ENCODE peak calls at places on chromosomes 12 and 14, in four cellular contexts. S is HT-29; R is naive thymus-derived CD4-positive, alpha-beta T cell; W is OCI-LY7. I is an unnamed sample.

GRCh38 chr12:64273527-64274403 is 51.7 kb upstream of the KICS2 start:
- DNase-seq in S (peak), R (peak), W (no peak), I (no peak)

GRCh38 chr12:128180166-128180565 is 86.8 kb upstream of the TMEM132C start:
- DNase-seq in S (no peak), R (no peak), W (peak), I (no peak)

GRCh38 chr12:110344657-110345056 is 58.9 kb downstream of the ANAPC7 start:
- DNase-seq in S (no peak), R (no peak), W (no peak), I (no peak)

GRCh38 chr14:74618078-74618952 is 6.3 kb upstream of the LTBP2 start:
- DNase-seq in S (peak), R (peak), W (peak), I (peak)

GRCh38 chr12:103783744-103784664 is 57.0 kb downstream of the NT5DC3 start:
- DNase-seq in S (no peak), R (no peak), W (no peak), I (no peak)

GRCh38 chr12:82474798-82475184 is 116.5 kb downstream of the METTL25 start:
- DNase-seq in S (no peak), R (no peak), W (no peak), I (no peak)

GRCh38 chr12:56873382-56873781 is 60.8 kb downstream of the SDR9C7 start:
- DNase-seq in S (no peak), R (no peak), W (no peak), I (no peak)

GRCh38 chr14:74988131-74988530 is 14.6 kb upstream of the EIF2B2 start:
- DNase-seq in S (peak), R (no peak), W (no peak), I (no peak)

GRCh38 chr12:42978718-42979117 is 389.2 kb upstream of the PRICKLE1 start:
- DNase-seq in S (no peak), R (no peak), W (no peak), I (no peak)

GRCh38 chr14:99055816-99056215 is 216.2 kb downstream of the BCL11B start:
- DNase-seq in S (no peak), R (peak), W (no peak), I (no peak)

GRCh38 chr12:57401165-57401564 is 29.7 kb downstream of the R3HDM2 start:
- DNase-seq in S (no peak), R (no peak), W (no peak), I (no peak)

GRCh38 chr12:96141216-96141944 is 52.8 kb upstream of the ELK3 start:
- DNase-seq in S (no peak), R (no peak), W (no peak), I (no peak)

GRCh38 chr14:90354551-90355298 is 23.0 kb upstream of the NRDE2 start:
- DNase-seq in S (no peak), R (no peak), W (no peak), I (no peak)

GRCh38 chr12:91948504-91948903 is 197.1 kb downstream of the BTG1 start:
- DNase-seq in S (no peak), R (no peak), W (no peak), I (no peak)

GRCh38 chr12:131816495-131816894 is 11.7 kb upstream of the MMP17 start:
- DNase-seq in S (no peak), R (no peak), W (no peak), I (no peak)

GRCh38 chr14:102917469-102918211 is 4.8 kb upstream of the AMN start:
- DNase-seq in S (no peak), R (peak), W (peak), I (peak)

GRCh38 chr12:65824314-65824563 is at the start of gene HMGA2:
- DNase-seq in S (no peak), R (no peak), W (no peak), I (no peak)

GRCh38 chr14:53249059-53249458 is 95.9 kb upstream of the DDHD1 start:
- DNase-seq in S (no peak), R (no peak), W (no peak), I (no peak)

GRCh38 chr14:100899841-100900771 is 3.4 kb downstream of the RTL1 start:
- DNase-seq in S (no peak), R (no peak), W (no peak), I (no peak)

GRCh38 chr14:105709281-105710118 is 183.1 kb downstream of the TMEM121 start:
- DNase-seq in S (no peak), R (no peak), W (no peak), I (no peak)

GRCh38 chr12:49953961-49954835 is 3.7 kb downstream of the AQP2 start:
- DNase-seq in S (no peak), R (no peak), W (no peak), I (no peak)

GRCh38 chr14:23406244-23406643 is 1.8 kb downstream of the MYH6 start:
- DNase-seq in S (no peak), R (no peak), W (peak), I (peak)

GRCh38 chr14:69491226-69491625 is 6.7 kb downstream of the PLEKHD1 start:
- DNase-seq in S (no peak), R (no peak), W (no peak), I (no peak)

GRCh38 chr12:82400819-82401218 is 42.5 kb downstream of the METTL25 start:
- DNase-seq in S (no peak), R (no peak), W (no peak), I (no peak)

GRCh38 chr12:10454531-10454930 is 1.4 kb upstream of the KLRC1 start:
- DNase-seq in S (no peak), R (no peak), W (no peak), I (no peak)

GRCh38 chr14:30440986-30441385 is 118.0 kb upstream of the G2E3 start:
- DNase-seq in S (no peak), R (no peak), W (no peak), I (no peak)

GRCh38 chr12:106814649-106815048 is 40.2 kb downstream of the RIC8B start:
- DNase-seq in S (no peak), R (no peak), W (no peak), I (no peak)

GRCh38 chr12:77122236-77122635 is 56.9 kb upstream of the E2F7 start:
- DNase-seq in S (no peak), R (no peak), W (no peak), I (no peak)

GRCh38 chr12:14356147-14356546 is 9.3 kb upstream of the ATF7IP start:
- DNase-seq in S (peak), R (no peak), W (no peak), I (no peak)

GRCh38 chr14:45103806-45104205 is 19.9 kb downstream of the PRPF39 start:
- DNase-seq in S (no peak), R (no peak), W (no peak), I (no peak)

GRCh38 chr14:101410126-101410525 is 151.2 kb upstream of the DIO3 start:
- DNase-seq in S (no peak), R (no peak), W (peak), I (peak)

GRCh38 chr12:12918781-12919180 is 27.4 kb downstream of the GPRC5A start:
- DNase-seq in S (peak), R (no peak), W (no peak), I (no peak)